ENCODE peak calls at places on chromosomes 6 and 20, in four cellular contexts. T, E, V and W are unnamed samples. For H3K4me1, the result is how much of the 10 kb centered on the place peaks cover.

GRCh38 chr20:64142546-64142945 is 21.7 kb upstream of the MYT1 start:
- DNase-seq in T (peak), E (no peak), V (no peak), W (no peak)

GRCh38 chr6:5471044-5471443 is 209.7 kb downstream of the FARS2 start:
- DNase-seq in T (peak), E (peak), V (peak), W (peak)

GRCh38 chr6:25307805-25308494 is 28.8 kb downstream of the CARMIL1 start:
- DNase-seq in T (no peak), E (no peak), V (no peak), W (no peak)

GRCh38 chr6:1524040-1524480 is 85.7 kb upstream of the FOXC1 start:
- DNase-seq in T (peak), E (peak), V (peak), W (peak)

GRCh38 chr6:105045546-105045945 is 88.6 kb downstream of the LIN28B start:
- DNase-seq in T (no peak), E (peak), V (no peak), W (no peak)

GRCh38 chr20:38083338-38084048 is 49.9 kb downstream of the RPRD1B start:
- DNase-seq in T (no peak), E (no peak), V (no peak), W (no peak)

GRCh38 chr20:14288341-14289330 is 48.8 kb downstream of the FLRT3 start:
- DNase-seq in T (no peak), E (peak), V (no peak), W (no peak)

GRCh38 chr20:63312268-63312667 is 19.3 kb downstream of the COL20A1 start:
- DNase-seq in T (no peak), E (no peak), V (no peak), W (no peak)

GRCh38 chr6:53378208-53378607 is 29.5 kb upstream of the ELOVL5 start:
- DNase-seq in T (no peak), E (no peak), V (no peak), W (no peak)

GRCh38 chr6:139407718-139408222 is 33.3 kb upstream of the CITED2 start:
- DNase-seq in T (no peak), E (peak), V (no peak), W (no peak)

GRCh38 chr6:145569140-145569539 is 166.2 kb downstream of the EPM2A start:
- DNase-seq in T (no peak), E (peak), V (no peak), W (no peak)

GRCh38 chr6:111626446-111626845 is 20.8 kb upstream of the TRAF3IP2 start:
- DNase-seq in T (peak), E (no peak), V (no peak), W (no peak)

GRCh38 chr20:259991-260390 is 2.5 kb downstream of the DEFB132 start:
- DNase-seq in T (no peak), E (no peak), V (no peak), W (no peak)

GRCh38 chr20:6660441-6660840 is 107.0 kb upstream of the BMP2 start:
- DNase-seq in T (peak), E (no peak), V (no peak), W (no peak)

GRCh38 chr20:18224968-18225568 is 63.3 kb upstream of the ZNF133 start:
- DNase-seq in T (no peak), E (peak), V (no peak), W (no peak)

GRCh38 chr6:2462831-2463230 is 217.4 kb upstream of the GMDS start:
- DNase-seq in T (no peak), E (no peak), V (no peak), W (no peak)

GRCh38 chr20:60365063-60365640 is 406.9 kb downstream of the CDH26 start:
- DNase-seq in T (no peak), E (no peak), V (no peak), W (no peak)

GRCh38 chr6:141829566-141829965 is 303.2 kb upstream of the GJE1 start:
- DNase-seq in T (no peak), E (no peak), V (no peak), W (no peak)

GRCh38 chr6:156883497-156884252 is 106.5 kb downstream of the ARID1B start:
- DNase-seq in T (peak), E (no peak), V (no peak), W (no peak)

GRCh38 chr20:2625062-2625461 is 27.4 kb upstream of the NOP56 start:
- DNase-seq in T (no peak), E (no peak), V (no peak), W (no peak)

GRCh38 chr20:32650545-32650944 is 23.2 kb downstream of the C20orf203 start:
- DNase-seq in T (no peak), E (no peak), V (no peak), W (no peak)

GRCh38 chr6:43977404-43978111 is 149.7 kb downstream of the MRPL14 start:
- DNase-seq in T (no peak), E (no peak), V (no peak), W (no peak)

GRCh38 chr6:3727036-3727435 is 24.5 kb downstream of the PXDC1 start:
- DNase-seq in T (no peak), E (no peak), V (no peak), W (no peak)

GRCh38 chr6:113411006-113411405 is 446.1 kb upstream of the MARCKS start:
- DNase-seq in T (no peak), E (no peak), V (no peak), W (no peak)

GRCh38 chr20:48862279-48862678 is 34.5 kb upstream of the PREX1 start:
- DNase-seq in T (no peak), E (no peak), V (no peak), W (no peak)
- H3K4me1 ChIP-seq in T (under half), E (under half), V (under half), W (under half)

GRCh38 chr6:143694560-143694959 is 16.8 kb downstream of the PHACTR2 start:
- DNase-seq in T (no peak), E (peak), V (no peak), W (no peak)
- H3K4me1 ChIP-seq in T (half or more), E (under half), V (under half), W (under half)

GRCh38 chr20:25194333-25194972 is 1.1 kb upstream of the ENTPD6 start:
- DNase-seq in T (no peak), E (no peak), V (no peak), W (no peak)

GRCh38 chr20:25197173-25197869 is 1.8 kb downstream of the ENTPD6 start:
- DNase-seq in T (no peak), E (no peak), V (no peak), W (no peak)

GRCh38 chr20:25196701-25197120 is 1.2 kb downstream of the ENTPD6 start:
- DNase-seq in T (no peak), E (no peak), V (no peak), W (no peak)

GRCh38 chr20:25195014-25195961 is at the start of gene ENTPD6:
- DNase-seq in T (peak), E (peak), V (peak), W (peak)

DNA sequence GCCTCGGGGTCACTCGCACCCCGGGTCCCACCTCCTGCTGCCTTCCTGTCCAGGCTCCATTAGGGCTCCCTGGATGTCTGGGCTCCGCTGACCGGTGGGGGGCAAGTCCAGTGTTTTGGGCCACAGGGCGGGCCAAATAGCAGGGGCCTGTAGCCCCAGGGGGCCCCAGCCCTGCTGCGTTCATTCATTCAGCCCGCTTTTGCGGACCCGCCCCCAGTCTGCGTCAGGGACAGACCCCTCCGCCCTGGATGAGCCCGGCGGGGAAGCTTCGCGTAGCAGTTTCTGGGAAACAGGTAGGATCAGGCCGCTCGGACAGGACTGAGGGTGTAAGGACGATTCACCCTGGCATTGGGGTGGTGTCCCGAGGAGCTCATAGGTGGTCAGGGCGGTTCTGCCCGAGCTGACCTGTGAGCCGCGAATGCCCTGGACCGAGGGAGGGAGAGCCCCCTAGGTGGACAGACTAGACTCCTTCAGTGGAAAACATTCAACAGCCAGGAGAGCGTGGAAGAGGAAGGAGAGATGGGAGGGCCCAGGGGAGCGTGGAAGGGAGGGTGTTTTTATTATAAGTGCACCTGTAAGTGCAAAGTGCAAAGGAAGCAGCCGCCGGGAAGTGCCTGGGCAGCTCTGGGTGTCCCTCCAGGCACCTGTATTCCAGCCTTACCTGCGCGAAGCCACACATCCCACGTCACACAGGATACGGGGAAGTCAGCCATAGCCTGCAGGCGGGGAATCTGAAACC is 619 bp downstream of the ENTPD6 start:
- DNase-seq in T (no peak), E (peak), V (peak), W (no peak)
- H3K4me1 ChIP-seq in T (under half), E (under half), V (under half), W (under half)

GRCh38 chr6:133955582-133956412 is 2.8 kb downstream of the TBPL1 start:
- DNase-seq in T (no peak), E (no peak), V (no peak), W (no peak)
- H3K4me1 ChIP-seq in T (under half), E (under half), V (under half), W (under half)

GRCh38 chr6:11210386-11211138 is 21.9 kb downstream of the NEDD9 start:
- DNase-seq in T (no peak), E (no peak), V (no peak), W (no peak)
- H3K4me1 ChIP-seq in T (half or more), E (under half), V (under half), W (under half)

GRCh38 chr20:45365444-45365970 is 2.6 kb downstream of the SYS1 start:
- DNase-seq in T (no peak), E (no peak), V (peak), W (no peak)

GRCh38 chr20:45361794-45362193 is 1.2 kb upstream of the SYS1 start:
- DNase-seq in T (no peak), E (no peak), V (no peak), W (no peak)

GRCh38 chr20:45362804-45363610 is at the start of gene SYS1:
- DNase-seq in T (peak), E (peak), V (peak), W (peak)

GRCh38 chr20:45366192-45366591 is 3.2 kb downstream of the SYS1 start:
- DNase-seq in T (no peak), E (no peak), V (no peak), W (no peak)

DNA sequence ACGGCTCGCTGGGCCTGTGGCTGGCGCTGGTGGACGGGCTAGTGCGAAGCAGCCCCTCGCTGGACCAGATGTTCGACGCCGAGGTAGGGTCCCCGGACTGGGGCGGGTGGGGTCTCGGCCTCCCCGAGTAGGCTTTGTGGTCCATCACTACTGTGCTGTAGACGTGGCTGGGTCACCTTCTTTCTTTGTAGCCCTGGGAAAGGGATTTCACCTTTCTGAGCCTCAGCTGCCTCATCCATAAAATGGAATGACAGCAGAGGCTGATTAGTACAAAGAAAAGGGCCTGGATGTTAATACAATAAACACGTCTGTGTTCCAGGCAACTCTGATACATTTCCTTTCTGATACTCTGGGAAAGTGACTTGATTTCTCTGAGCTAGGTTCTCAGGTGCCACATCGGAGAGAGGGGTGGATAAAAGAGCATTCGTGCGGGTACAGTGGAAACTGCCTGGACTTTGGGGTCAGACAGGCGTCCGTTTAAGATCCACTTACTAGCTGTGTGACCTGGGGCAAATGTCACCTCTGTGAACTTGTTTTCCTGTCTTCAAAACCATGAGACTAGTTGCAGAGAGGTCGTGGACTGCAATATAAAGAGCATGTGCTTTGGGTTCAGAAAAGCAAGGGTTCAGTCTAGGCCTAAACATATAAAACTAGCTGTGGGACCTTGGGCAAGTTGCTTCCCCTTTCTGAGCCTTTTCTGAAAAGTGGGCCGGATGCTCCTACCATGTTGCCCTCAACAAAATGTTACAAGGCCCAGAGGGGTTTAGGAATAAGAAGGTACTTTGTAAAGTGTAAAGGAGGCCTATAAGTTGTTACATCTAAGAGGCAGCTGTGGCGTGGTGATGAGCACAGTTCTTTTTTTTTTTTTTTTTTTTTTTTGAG is 896 bp downstream of the SYS1 start:
- DNase-seq in T (no peak), E (no peak), V (peak), W (no peak)
- H3K4me1 ChIP-seq in T (half or more), E (under half), V (under half), W (under half)

GRCh38 chr20:47216819-47217410 is 139.6 kb downstream of the ZMYND8 start:
- DNase-seq in T (no peak), E (no peak), V (no peak), W (no peak)

GRCh38 chr20:47211036-47211435 is 145.5 kb downstream of the ZMYND8 start:
- DNase-seq in T (no peak), E (no peak), V (no peak), W (no peak)

GRCh38 chr20:47215653-47216397 is 140.7 kb downstream of the ZMYND8 start:
- DNase-seq in T (no peak), E (no peak), V (no peak), W (no peak)

GRCh38 chr20:47212606-47213207 is 143.8 kb downstream of the ZMYND8 start:
- DNase-seq in T (no peak), E (no peak), V (no peak), W (no peak)

GRCh38 chr20:47213960-47214359 is 142.5 kb downstream of the ZMYND8 start:
- DNase-seq in T (no peak), E (no peak), V (no peak), W (no peak)
- H3K4me1 ChIP-seq in T (under half), E (under half), V (under half), W (under half)

GRCh38 chr20:1391640-1392442 is 1.0 kb downstream of the FKBP1A start:
- DNase-seq in T (no peak), E (peak), V (no peak), W (no peak)
- H3K4me1 ChIP-seq in T (half or more), E (under half), V (half or more), W (under half)

DNA sequence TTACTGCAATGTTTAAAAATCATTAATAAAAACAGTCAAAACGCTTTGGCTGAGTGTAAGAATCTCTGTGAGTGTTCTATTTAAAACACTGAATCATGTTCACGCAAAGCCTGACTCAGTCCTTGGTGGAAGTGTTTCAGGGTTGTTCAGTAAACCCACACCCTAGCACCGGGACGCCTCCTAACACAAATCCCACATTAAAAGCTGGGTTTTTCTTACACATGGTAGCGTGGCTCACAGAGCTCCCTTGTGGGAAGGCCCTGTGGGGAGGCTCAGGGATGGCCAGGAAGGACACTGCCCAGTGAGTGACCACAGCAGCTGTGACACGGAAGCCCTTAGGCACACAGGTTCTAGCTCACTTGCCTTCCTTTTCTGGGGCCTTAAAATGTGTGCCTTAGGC is 80.2 kb downstream of the GMPR start:
- DNase-seq in T (no peak), E (peak), V (no peak), W (peak)
- H3K4me1 ChIP-seq in T (under half), E (under half), V (half or more), W (under half)

GRCh38 chr6:143743256-143744166 is 65.7 kb downstream of the PHACTR2 start:
- DNase-seq in T (no peak), E (peak), V (no peak), W (no peak)

GRCh38 chr6:143744593-143745151 is 66.9 kb downstream of the PHACTR2 start:
- DNase-seq in T (no peak), E (peak), V (no peak), W (no peak)

GRCh38 chr6:143742070-143742954 is 64.5 kb downstream of the PHACTR2 start:
- DNase-seq in T (no peak), E (no peak), V (no peak), W (no peak)

GRCh38 chr6:143741480-143741879 is 63.7 kb downstream of the PHACTR2 start:
- DNase-seq in T (no peak), E (no peak), V (no peak), W (no peak)

GRCh38 chr6:143742955-143743255 is 65.1 kb downstream of the PHACTR2 start:
- DNase-seq in T (no peak), E (no peak), V (no peak), W (no peak)
- H3K4me1 ChIP-seq in T (half or more), E (under half), V (under half), W (under half)